ENCODE peak calls at places on chromosomes 2 and 18, in five cellular contexts. Z is mesenchymal stem cell; R is stimulated activated CD4-positive, alpha-beta T cell treated with anti-CD3 and anti-CD28 coated beads, Interleukin-15, amount 100 ng/mL, for 1 hour; U is activated gamma-delta T cell treated with Interleukin-2 at 50 U/mL for 16 hours; Q is activated T-cell treated with anti-CD3 and anti-CD28 coated beads, Interleukin-2, amount 50 U/mL, for 72 hours. W is an unnamed sample.

GRCh38 chr2:216765810-216766259 is 70.5 kb upstream of the IGFBP5 start:
- DNase-seq in Z (peak; percentile 54), R (no peak), Q (no peak), U (no peak), W (no peak)

GRCh38 chr18:77074431-77074830 is 58.2 kb downstream of the MBP start:
- DNase-seq in U (no peak), Q (no peak), Z (no peak), R (no peak), W (no peak)

GRCh38 chr2:1621501-1621900 is 122.8 kb downstream of the PXDN start:
- DNase-seq in Q (no peak), U (no peak), Z (no peak), R (no peak), W (no peak)

GRCh38 chr18:1585881-1586488 is 681.3 kb downstream of the ADCYAP1 start:
- DNase-seq in R (no peak), U (no peak), Z (peak; percentile 32), Q (no peak), W (no peak)

GRCh38 chr18:63016270-63016669 is 300.9 kb downstream of the PHLPP1 start:
- DNase-seq in R (no peak), Z (peak; percentile 62), Q (peak; percentile 44), U (peak; percentile 45), W (no peak)

GRCh38 chr18:51009071-51009470 is 20.9 kb upstream of the SMAD4 start:
- DNase-seq in Z (peak; percentile 24), Q (no peak), R (no peak), U (no peak), W (no peak)

GRCh38 chr2:46268196-46268595 is 29.0 kb upstream of the EPAS1 start:
- DNase-seq in R (no peak), U (no peak), Z (peak; percentile 73), Q (no peak), W (no peak)

GRCh38 chr2:159742846-159743245 is 30.5 kb downstream of the MARCHF7 start:
- DNase-seq in R (no peak), U (no peak), Z (no peak), Q (no peak), W (no peak)

GRCh38 chr18:11366410-11366809 is 217.0 kb upstream of the PIEZO2 start:
- DNase-seq in U (no peak), Q (no peak), R (no peak), Z (peak; percentile 86), W (no peak)

GRCh38 chr2:180876506-180876905 is 103.9 kb upstream of the UBE2E3 start:
- DNase-seq in R (no peak), Q (no peak), U (no peak), Z (no peak), W (no peak)

GRCh38 chr2:141200191-141200590 is 930.6 kb downstream of the LRP1B start:
- DNase-seq in R (no peak), Z (no peak), Q (no peak), U (no peak), W (no peak)

GRCh38 chr2:46942143-46942526 is 26.5 kb upstream of the MCFD2 start:
- DNase-seq in Q (peak; percentile 81), Z (peak; percentile 54), U (peak; percentile 62), R (peak; percentile 53), W (peak; percentile 73)